ENCODE peak calls at places on chromosomes 11 and 22, in four cellular contexts. D, U, W and P are unnamed samples.

GRCh38 chr11:66373261-66373660 is 1.7 kb upstream of the SLC29A2 start:
- DNase-seq in D (peak; percentile 50), U (no peak), W (no peak), P (peak; percentile 71)

GRCh38 chr22:45127866-45128265 is 35.9 kb upstream of the NUP50 start:
- DNase-seq in D (no peak), U (no peak), W (peak; percentile 58), P (no peak)

GRCh38 chr11:65491614-65492386 is 7.0 kb upstream of the MALAT1 start:
- DNase-seq in D (peak; percentile 79), U (peak; percentile 88), W (peak; percentile 94), P (peak; percentile 84)

GRCh38 chr11:70522613-70523311 is 124.4 kb downstream of the CTTN start:
- DNase-seq in D (no peak), U (peak; percentile 28), W (no peak), P (no peak)

GRCh38 chr11:91755951-91756707 is 468.5 kb upstream of the FAT3 start:
- DNase-seq in D (no peak), U (no peak), W (no peak), P (no peak)

GRCh38 chr11:116930177-116930576 is 92.8 kb upstream of the APOA1 start:
- DNase-seq in D (no peak), U (no peak), W (no peak), P (no peak)

GRCh38 chr11:95404370-95404769 is 173.4 kb upstream of the SESN3 start:
- DNase-seq in D (no peak), U (no peak), W (no peak), P (no peak)

GRCh38 chr11:102254047-102254446 is 63.2 kb upstream of the BIRC3 start:
- DNase-seq in D (no peak), U (no peak), W (peak; percentile 47), P (no peak)

GRCh38 chr11:103920449-103920848 is 116.0 kb upstream of the DDI1 start:
- DNase-seq in D (no peak), U (no peak), W (no peak), P (no peak)

GRCh38 chr11:65551572-65552398 is 6.4 kb downstream of the LTBP3 start:
- DNase-seq in D (peak; percentile 45), U (peak; percentile 91), W (peak; percentile 71), P (no peak)

GRCh38 chr22:25546751-25547150 is 17.7 kb upstream of the GRK3 start:
- DNase-seq in D (no peak), U (no peak), W (no peak), P (no peak)

GRCh38 chr11:124867700-124868099 is 2.5 kb downstream of the ROBO3 start:
- DNase-seq in D (no peak), U (peak; percentile 34), W (peak; percentile 64), P (no peak)

GRCh38 chr11:612201-612960 is 3.4 kb downstream of the IRF7 start:
- DNase-seq in D (no peak), U (peak; percentile 82), W (peak; percentile 53), P (no peak)

GRCh38 chr11:73999581-74000306 is 9.1 kb downstream of the UCP3 start:
- DNase-seq in D (no peak), U (no peak), W (no peak), P (no peak)

GRCh38 chr22:48459259-48459658 is 1368.4 kb downstream of the BRD1 start:
- DNase-seq in D (no peak), U (no peak), W (no peak), P (no peak)

GRCh38 chr11:72758304-72758689 is 6.1 kb upstream of the ARAP1 start:
- DNase-seq in D (no peak), U (no peak), W (no peak), P (no peak)

GRCh38 chr22:29382575-29383328 is 5.6 kb downstream of the AP1B1 start:
- DNase-seq in D (no peak), U (peak; percentile 74), W (no peak), P (no peak)

GRCh38 chr11:35629511-35629910 is 11.3 kb downstream of the FJX1 start:
- DNase-seq in D (no peak), U (no peak), W (no peak), P (no peak)

GRCh38 chr11:82831364-82831763 is 68.9 kb downstream of the PRCP start:
- DNase-seq in D (no peak), U (no peak), W (no peak), P (no peak)

GRCh38 chr11:69934861-69935494 is 115.8 kb upstream of the FGF3 start:
- DNase-seq in D (peak; percentile 14), U (no peak), W (peak; percentile 57), P (peak; percentile 20)

GRCh38 chr22:29734853-29735252 is 15.1 kb downstream of the CABP7 start:
- DNase-seq in D (no peak), U (no peak), W (no peak), P (no peak)

GRCh38 chr11:59610289-59610688 is 5.3 kb downstream of the OSBP start:
- DNase-seq in D (no peak), U (no peak), W (no peak), P (no peak)

GRCh38 chr11:34745209-34745608 is 124.3 kb downstream of the EHF start:
- DNase-seq in D (no peak), U (no peak), W (no peak), P (no peak)

GRCh38 chr22:45897736-45898135 is 79.2 kb downstream of the WNT7B start:
- DNase-seq in D (no peak), U (no peak), W (no peak), P (peak; percentile 10)

GRCh38 chr22:20951932-20952380 is 15.1 kb upstream of the AIFM3 start:
- DNase-seq in D (no peak), U (peak; percentile 58), W (no peak), P (no peak)

GRCh38 chr11:43833657-43834073 is 47.0 kb upstream of the ALKBH3 start:
- DNase-seq in D (no peak), U (no peak), W (peak; percentile 15), P (no peak)

GRCh38 chr22:27748355-27749168 is 53.0 kb downstream of the MN1 start:
- DNase-seq in D (no peak), U (peak; percentile 13), W (no peak), P (no peak)

GRCh38 chr22:50342651-50343540 is at the start of gene PPP6R2:
- DNase-seq in D (peak; percentile 85), U (peak; percentile 91), W (peak; percentile 64), P (peak; percentile 84)

GRCh38 chr22:26428515-26429457 is at the start of gene ASPHD2:
- DNase-seq in D (peak; percentile 41), U (peak; percentile 71), W (peak; percentile 33), P (peak; percentile 36)

GRCh38 chr11:15016200-15016599 is 44.0 kb upstream of the CALCA start:
- DNase-seq in D (no peak), U (no peak), W (no peak), P (no peak)

GRCh38 chr11:15006139-15006759 is 34.1 kb upstream of the CALCA start:
- DNase-seq in D (no peak), U (no peak), W (peak; percentile 55), P (no peak)

GRCh38 chr11:15010860-15011259 is 38.7 kb upstream of the CALCA start:
- DNase-seq in D (no peak), U (no peak), W (no peak), P (no peak)

GRCh38 chr11:15011741-15012140 is 39.6 kb upstream of the CALCA start:
- DNase-seq in D (no peak), U (no peak), W (no peak), P (no peak)
- H3K4me3 ChIP-seq in D (no peak overlapping the region), U (no peak overlapping the region), W (no peak overlapping the region), P (no peak overlapping the region)

GRCh38 chr11:33700425-33701271 is at the start of gene C11orf91:
- DNase-seq in D (peak; percentile 98), U (peak; percentile 98), W (peak; percentile 93), P (peak; percentile 98)
- H3K4me3 ChIP-seq in D (peak within 1 kb of the TSS; percentile 69), U (peak within 1 kb of the TSS; percentile 27), W (peak within 1 kb of the TSS; percentile 61), P (peak within 1 kb of the TSS; percentile 36)

DNA sequence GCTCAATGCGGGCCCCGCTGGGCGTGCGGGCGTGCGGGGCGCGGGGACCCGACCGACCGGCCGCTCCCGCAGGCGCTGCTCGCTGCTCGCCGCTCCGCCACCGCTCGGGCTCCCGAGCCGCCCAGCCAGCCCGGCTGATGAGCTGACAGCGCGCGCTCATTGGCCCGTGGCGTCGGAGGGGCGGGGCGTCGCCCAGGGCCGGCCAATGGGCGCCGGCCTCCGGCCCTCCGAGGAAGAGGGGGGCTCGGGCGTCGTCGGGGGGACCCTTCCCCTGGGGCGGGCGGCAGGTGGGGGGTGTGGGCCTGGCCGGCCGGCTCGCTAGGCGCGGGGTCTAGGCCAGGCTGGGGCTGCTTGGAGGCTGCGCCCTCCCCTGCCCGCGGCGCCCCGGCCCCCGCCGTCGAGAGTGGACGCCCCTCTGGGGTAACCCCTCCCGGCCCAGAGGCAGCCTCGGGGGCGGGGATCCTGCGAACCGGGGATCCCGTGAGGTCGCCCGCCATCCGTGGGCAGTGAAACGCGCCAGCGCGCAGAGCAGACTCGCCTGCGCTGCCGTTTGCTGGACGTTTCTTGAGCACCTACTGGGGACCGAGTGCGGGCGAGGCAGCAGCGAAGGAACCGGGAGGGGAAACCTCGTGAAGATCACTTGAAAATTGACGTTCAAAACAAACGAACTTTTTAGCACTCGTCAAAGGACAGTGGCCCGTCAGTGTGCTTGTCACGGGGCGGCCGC is at the start of gene SCUBE1:
- DNase-seq in D (peak; percentile 52), U (peak; percentile 66), W (peak; percentile 13), P (peak; percentile 35)
- H3K4me3 ChIP-seq in D (peak within 1 kb of the TSS; percentile 45), U (no peak within 1 kb of the TSS), W (no peak within 1 kb of the TSS), P (peak within 1 kb of the TSS; percentile 18)

GRCh38 chr11:41119484-41119883 is 340.0 kb downstream of the LRRC4C start:
- DNase-seq in D (no peak), U (no peak), W (no peak), P (no peak)

GRCh38 chr11:41116970-41117369 is 342.5 kb downstream of the LRRC4C start:
- DNase-seq in D (no peak), U (no peak), W (no peak), P (no peak)

GRCh38 chr11:41113160-41113559 is 346.3 kb downstream of the LRRC4C start:
- DNase-seq in D (no peak), U (no peak), W (no peak), P (no peak)

GRCh38 chr11:41118521-41118920 is 340.9 kb downstream of the LRRC4C start:
- DNase-seq in D (no peak), U (no peak), W (no peak), P (no peak)

DNA sequence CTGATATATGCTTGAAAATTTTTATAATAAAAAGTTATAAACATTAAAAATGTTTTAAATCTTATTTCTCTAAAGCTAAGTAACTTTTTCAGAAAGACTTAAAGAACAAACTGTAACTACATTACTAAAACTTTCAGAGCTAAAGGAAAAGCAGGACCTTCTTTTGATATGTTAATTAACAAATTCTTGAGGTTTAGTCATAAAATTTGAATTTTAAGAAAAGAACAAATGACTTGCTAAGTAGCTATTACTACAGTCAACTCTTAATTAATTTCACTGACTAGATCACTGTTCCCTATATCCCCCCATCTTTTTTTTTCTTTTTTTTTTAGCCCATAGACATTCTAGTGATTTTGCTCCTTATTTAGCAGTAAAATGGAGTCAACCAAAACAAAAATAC is 344.4 kb downstream of the LRRC4C start:
- DNase-seq in D (no peak), U (no peak), W (no peak), P (no peak)
- H3K4me3 ChIP-seq in D (no peak overlapping the region), U (no peak overlapping the region), W (no peak overlapping the region), P (no peak overlapping the region)

GRCh38 chr11:27429740-27430451 is 42.7 kb downstream of the LGR4 start:
- DNase-seq in D (no peak), U (no peak), W (no peak), P (no peak)
- H3K4me3 ChIP-seq in D (no peak overlapping the region), U (no peak overlapping the region), W (no peak overlapping the region), P (no peak overlapping the region)